ENCODE peak calls at places on chromosome X, in four cellular contexts. B, Y, O and W are unnamed samples.

GRCh38 chrX:134624046-134624430 is 34.2 kb downstream of the PLAC1 start:
- DNase-seq in B (no peak), Y (no peak), O (no peak), W (no peak)

GRCh38 chrX:16822723-16823122 is 36.5 kb downstream of the TXLNG start:
- DNase-seq in B (peak; percentile 73), Y (no peak), O (no peak), W (no peak)

GRCh38 chrX:119981286-119982070 is 37.9 kb upstream of the NKAP start:
- DNase-seq in B (peak; percentile 31), Y (peak; percentile 28), O (no peak), W (no peak)

GRCh38 chrX:153612413-153612812 is 13.5 kb upstream of the CCNQ start:
- DNase-seq in B (no peak), Y (no peak), O (no peak), W (no peak)

GRCh38 chrX:118823263-118824172 is at the start of gene ZCCHC12:
- DNase-seq in B (peak; percentile 5), Y (peak; percentile 86), O (peak; percentile 72), W (peak; percentile 56)

GRCh38 chrX:70454441-70455365 is 10.1 kb downstream of the DLG3 start:
- DNase-seq in B (peak; percentile 60), Y (peak; percentile 97), O (no peak), W (no peak)

GRCh38 chrX:150842198-150842553 is 56.3 kb downstream of the CD99L2 start:
- DNase-seq in B (no peak), Y (peak; percentile 68), O (no peak), W (no peak)

GRCh38 chrX:106069048-106069447 is 30.5 kb upstream of the SERPINA7 start:
- DNase-seq in B (no peak), Y (no peak), O (no peak), W (no peak)

GRCh38 chrX:1391707-1392375 is at the start of gene SLC25A6:
- DNase-seq in B (peak; percentile 88), Y (no peak), O (peak; percentile 99), W (peak; percentile 98)

GRCh38 chrX:1475881-1476280 is 23.2 kb upstream of the ASMTL start:
- DNase-seq in B (no peak), Y (no peak), O (no peak), W (no peak)

GRCh38 chrX:136214551-136214950 is 36.6 kb downstream of the MAP7D3 start:
- DNase-seq in B (peak; percentile 42), Y (no peak), O (no peak), W (no peak)

GRCh38 chrX:53438174-53438831 is 4.1 kb upstream of the HSD17B10 start:
- DNase-seq in B (no peak), Y (peak; percentile 35), O (no peak), W (no peak)

GRCh38 chrX:47612418-47612817 is 7.2 kb downstream of the SYN1 start:
- DNase-seq in B (no peak), Y (no peak), O (no peak), W (no peak)

GRCh38 chrX:101485212-101486064 is at the start of gene ARMCX4:
- DNase-seq in B (peak; percentile 8), Y (peak; percentile 67), O (peak; percentile 81), W (peak; percentile 66)

GRCh38 chrX:151563449-151563848 is at the start of gene PASD1:
- DNase-seq in B (no peak), Y (no peak), O (no peak), W (no peak)

GRCh38 chrX:110402091-110402854 is 43.6 kb downstream of the RTL9 start:
- DNase-seq in B (peak; percentile 84), Y (no peak), O (no peak), W (no peak)

GRCh38 chrX:11913001-11913400 is 155.0 kb downstream of the MSL3 start:
- DNase-seq in B (no peak), Y (no peak), O (no peak), W (no peak)

GRCh38 chrX:119682019-119682989 is 10.7 kb downstream of the SEPTIN6 start:
- DNase-seq in B (no peak), Y (no peak), O (no peak), W (no peak)

GRCh38 chrX:48487362-48487785 is 11.4 kb downstream of the FTSJ1 start:
- DNase-seq in B (peak; percentile 97), Y (no peak), O (no peak), W (no peak)

GRCh38 chrX:129493643-129494042 is 29.6 kb downstream of the SMARCA1 start:
- DNase-seq in B (peak; percentile 48), Y (no peak), O (no peak), W (no peak)

GRCh38 chrX:16628954-16629595 is 20.9 kb upstream of the S100G start:
- DNase-seq in B (no peak), Y (no peak), O (no peak), W (no peak)

GRCh38 chrX:19840899-19841648 is 46.3 kb downstream of the SH3KBP1 start:
- DNase-seq in B (no peak), Y (no peak), O (no peak), W (no peak)

GRCh38 chrX:15334561-15334960 is 762 bp downstream of the PIGA start:
- DNase-seq in B (peak; percentile 85), Y (no peak), O (no peak), W (no peak)

GRCh38 chrX:97398030-97398551 is 514.4 kb downstream of the RPA4 start:
- DNase-seq in B (peak; percentile 10), Y (no peak), O (no peak), W (no peak)

GRCh38 chrX:104112326-104112951 is at the start of gene ZCCHC18:
- DNase-seq in B (peak; percentile 2), Y (peak; percentile 56), O (peak; percentile 56), W (peak; percentile 47)

GRCh38 chrX:65688403-65688881 is 21.0 kb downstream of the MSN start:
- DNase-seq in B (peak; percentile 70), Y (no peak), O (no peak), W (no peak)